ENCODE peak calls at places on chromosome 14, in eight cellular contexts. One of them, this sample, is unnamed. For H3K4me1 and H3K9me3, the result is how much of the 10 kb centered on the place peaks cover.

GRCh38 chr14:36020120-36021029 is 156.1 kb downstream of the PTCSC3 start:
- DNase-seq in neural progenitor cell: peak
- DNase-seq in upper lobe of left lung: no peak
- DNase-seq in lower lobe of right lung: no peak
- DNase-seq in MM.1S: no peak
- DNase-seq in stomach: no peak
- DNase-seq in IMR-90: no peak
- DNase-seq in testis: no peak
- DNase-seq in this sample: no peak

GRCh38 chr14:74882103-74882920 is 596 bp downstream of the DLST start:
- DNase-seq in neural progenitor cell: peak
- DNase-seq in IMR-90: peak
- DNase-seq in stomach: peak
- DNase-seq in lower lobe of right lung: peak
- DNase-seq in upper lobe of left lung: peak
- DNase-seq in MM.1S: peak
- DNase-seq in testis: peak
- DNase-seq in this sample: peak

GRCh38 chr14:86777950-86778602 is 1214.9 kb downstream of the GALC start:
- DNase-seq in upper lobe of left lung: no peak
- DNase-seq in lower lobe of right lung: no peak
- DNase-seq in MM.1S: no peak
- DNase-seq in IMR-90: peak
- DNase-seq in stomach: no peak
- DNase-seq in neural progenitor cell: no peak
- DNase-seq in testis: no peak
- DNase-seq in this sample: no peak

GRCh38 chr14:29759521-29760340 is 167.9 kb downstream of the PRKD1 start:
- DNase-seq in testis: no peak
- DNase-seq in lower lobe of right lung: no peak
- DNase-seq in IMR-90: no peak
- DNase-seq in upper lobe of left lung: no peak
- DNase-seq in neural progenitor cell: no peak
- DNase-seq in MM.1S: no peak
- DNase-seq in stomach: no peak
- DNase-seq in this sample: no peak

GRCh38 chr14:49852351-49853157 is at the start of gene NEMF:
- DNase-seq in MM.1S: peak
- DNase-seq in neural progenitor cell: peak
- DNase-seq in upper lobe of left lung: peak
- DNase-seq in lower lobe of right lung: peak
- DNase-seq in stomach: peak
- DNase-seq in testis: peak
- DNase-seq in IMR-90: peak
- DNase-seq in this sample: peak

GRCh38 chr14:29805415-29806123 is 122.1 kb downstream of the PRKD1 start:
- DNase-seq in upper lobe of left lung: peak
- DNase-seq in lower lobe of right lung: peak
- DNase-seq in IMR-90: peak
- DNase-seq in neural progenitor cell: no peak
- DNase-seq in testis: peak
- DNase-seq in stomach: peak
- DNase-seq in MM.1S: no peak
- DNase-seq in this sample: peak

GRCh38 chr14:54348001-54348611 is 48.7 kb upstream of the CDKN3 start:
- DNase-seq in testis: no peak
- DNase-seq in upper lobe of left lung: no peak
- DNase-seq in lower lobe of right lung: no peak
- DNase-seq in MM.1S: peak
- DNase-seq in stomach: no peak
- DNase-seq in neural progenitor cell: peak
- DNase-seq in IMR-90: peak
- DNase-seq in this sample: no peak

GRCh38 chr14:43449291-43449690 is 1057.8 kb downstream of the FSCB start:
- DNase-seq in IMR-90: no peak
- DNase-seq in lower lobe of right lung: no peak
- DNase-seq in MM.1S: no peak
- DNase-seq in upper lobe of left lung: no peak
- DNase-seq in stomach: no peak
- DNase-seq in neural progenitor cell: no peak
- DNase-seq in testis: no peak
- DNase-seq in this sample: no peak

GRCh38 chr14:94125659-94126418 is 3.6 kb downstream of the IFI27L2 start:
- DNase-seq in IMR-90: no peak
- DNase-seq in stomach: peak
- DNase-seq in MM.1S: no peak
- DNase-seq in upper lobe of left lung: no peak
- DNase-seq in lower lobe of right lung: no peak
- DNase-seq in testis: peak
- DNase-seq in neural progenitor cell: no peak
- DNase-seq in this sample: no peak

GRCh38 chr14:101069666-101070362 is 166.3 kb upstream of the RTL1 start:
- DNase-seq in neural progenitor cell: no peak
- DNase-seq in IMR-90: no peak
- DNase-seq in upper lobe of left lung: peak
- DNase-seq in stomach: peak
- DNase-seq in testis: peak
- DNase-seq in lower lobe of right lung: peak
- DNase-seq in MM.1S: no peak
- DNase-seq in this sample: peak

GRCh38 chr14:68476212-68476964 is 316.5 kb downstream of the ZFP36L1 start:
- DNase-seq in neural progenitor cell: peak
- DNase-seq in MM.1S: no peak
- DNase-seq in IMR-90: peak
- DNase-seq in upper lobe of left lung: peak
- DNase-seq in lower lobe of right lung: peak
- DNase-seq in testis: no peak
- DNase-seq in stomach: no peak
- DNase-seq in this sample: no peak

GRCh38 chr14:103891667-103892215 is 36.5 kb upstream of the TDRD9 start:
- DNase-seq in MM.1S: no peak
- DNase-seq in upper lobe of left lung: no peak
- DNase-seq in testis: no peak
- DNase-seq in lower lobe of right lung: no peak
- DNase-seq in neural progenitor cell: no peak
- DNase-seq in IMR-90: no peak
- DNase-seq in stomach: no peak
- DNase-seq in this sample: no peak

GRCh38 chr14:89374908-89375307 is 42.1 kb downstream of the FOXN3 start:
- DNase-seq in lower lobe of right lung: no peak
- DNase-seq in neural progenitor cell: no peak
- DNase-seq in IMR-90: no peak
- DNase-seq in MM.1S: no peak
- DNase-seq in testis: no peak
- DNase-seq in stomach: no peak
- DNase-seq in upper lobe of left lung: no peak
- DNase-seq in this sample: no peak

GRCh38 chr14:24814944-24815343 is 181.0 kb upstream of the GZMB start:
- DNase-seq in stomach: no peak
- DNase-seq in testis: no peak
- DNase-seq in upper lobe of left lung: no peak
- DNase-seq in MM.1S: no peak
- DNase-seq in neural progenitor cell: no peak
- DNase-seq in IMR-90: no peak
- DNase-seq in lower lobe of right lung: no peak
- DNase-seq in this sample: no peak

GRCh38 chr14:53378142-53378541 is 225.0 kb upstream of the DDHD1 start:
- DNase-seq in upper lobe of left lung: no peak
- DNase-seq in lower lobe of right lung: no peak
- DNase-seq in IMR-90: no peak
- DNase-seq in neural progenitor cell: no peak
- DNase-seq in stomach: no peak
- DNase-seq in testis: no peak
- DNase-seq in MM.1S: no peak
- DNase-seq in this sample: no peak

GRCh38 chr14:23438130-23438893 is 2.9 kb upstream of the MYH7 start:
- DNase-seq in stomach: no peak
- DNase-seq in IMR-90: no peak
- DNase-seq in testis: peak
- DNase-seq in lower lobe of right lung: no peak
- DNase-seq in MM.1S: no peak
- DNase-seq in neural progenitor cell: peak
- DNase-seq in upper lobe of left lung: no peak
- DNase-seq in this sample: no peak

GRCh38 chr14:23434488-23435219 is 806 bp downstream of the MYH7 start:
- DNase-seq in upper lobe of left lung: peak
- DNase-seq in neural progenitor cell: no peak
- DNase-seq in IMR-90: no peak
- DNase-seq in lower lobe of right lung: no peak
- DNase-seq in MM.1S: no peak
- DNase-seq in stomach: peak
- DNase-seq in testis: no peak
- DNase-seq in this sample: no peak

GRCh38 chr14:23437142-23438129 is 2.0 kb upstream of the MYH7 start:
- DNase-seq in stomach: no peak
- DNase-seq in upper lobe of left lung: peak
- DNase-seq in IMR-90: no peak
- DNase-seq in lower lobe of right lung: no peak
- DNase-seq in MM.1S: no peak
- DNase-seq in neural progenitor cell: no peak
- DNase-seq in testis: no peak
- DNase-seq in this sample: no peak

GRCh38 chr14:23435540-23436326 is at the start of gene MYH7:
- DNase-seq in testis: no peak
- DNase-seq in upper lobe of left lung: peak
- DNase-seq in lower lobe of right lung: no peak
- DNase-seq in stomach: no peak
- DNase-seq in MM.1S: no peak
- DNase-seq in IMR-90: no peak
- DNase-seq in neural progenitor cell: peak
- DNase-seq in this sample: no peak

GRCh38 chr14:23436327-23437141 is 1.1 kb upstream of the MYH7 start:
- DNase-seq in MM.1S: no peak
- DNase-seq in lower lobe of right lung: no peak
- DNase-seq in stomach: no peak
- DNase-seq in upper lobe of left lung: no peak
- DNase-seq in IMR-90: no peak
- DNase-seq in neural progenitor cell: peak
- DNase-seq in testis: no peak
- DNase-seq in this sample: no peak
- H3K4me1 ChIP-seq in MM.1S: under half
- H3K4me1 ChIP-seq in lower lobe of right lung: under half
- H3K4me1 ChIP-seq in stomach: under half
- H3K4me1 ChIP-seq in upper lobe of left lung: under half
- H3K4me1 ChIP-seq in IMR-90: under half
- H3K4me1 ChIP-seq in neural progenitor cell: under half
- H3K4me1 ChIP-seq in testis: under half
- H3K4me1 ChIP-seq in this sample: under half

DNA sequence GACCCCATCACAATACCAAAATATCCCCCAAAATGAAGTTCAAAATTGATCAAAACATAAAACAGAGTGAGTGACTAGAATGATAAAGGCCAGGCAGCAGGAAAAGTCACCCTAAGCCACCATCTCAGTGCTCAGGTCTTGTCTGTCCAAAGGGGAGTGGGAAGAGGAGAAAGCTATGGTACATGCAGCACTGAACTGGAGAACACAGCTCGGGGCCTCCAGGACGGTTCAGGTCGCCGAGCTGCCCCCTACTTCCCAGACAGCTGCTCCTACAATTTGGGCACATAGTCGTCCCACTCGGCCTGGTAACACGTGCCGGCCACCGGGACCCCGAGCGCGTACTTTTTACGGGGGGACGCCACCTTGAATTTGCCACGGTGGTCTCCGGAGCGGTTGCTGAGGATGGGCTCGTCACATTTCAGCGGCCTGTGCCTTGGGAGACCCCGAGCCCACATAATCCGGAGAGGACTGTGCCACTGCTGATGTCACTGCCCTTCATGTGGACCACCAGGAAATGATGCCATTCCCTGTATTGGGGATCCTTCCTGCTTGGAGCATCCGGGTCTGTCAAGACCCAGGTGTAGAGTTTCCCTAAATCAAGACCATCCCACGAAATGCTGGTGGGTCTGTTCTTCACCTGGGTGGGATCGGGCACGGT is 31.6 kb downstream of the AK7 start:
- DNase-seq in upper lobe of left lung: no peak
- DNase-seq in stomach: no peak
- DNase-seq in IMR-90: no peak
- DNase-seq in testis: no peak
- DNase-seq in MM.1S: no peak
- DNase-seq in neural progenitor cell: no peak
- DNase-seq in lower lobe of right lung: no peak
- DNase-seq in this sample: no peak
- H3K4me3 ChIP-seq in upper lobe of left lung: peak
- H3K4me3 ChIP-seq in stomach: peak
- H3K4me3 ChIP-seq in IMR-90: peak
- H3K4me3 ChIP-seq in testis: peak
- H3K4me3 ChIP-seq in MM.1S: peak
- H3K4me3 ChIP-seq in neural progenitor cell: no peak
- H3K4me3 ChIP-seq in lower lobe of right lung: peak
- H3K4me3 ChIP-seq in this sample: no peak

DNA sequence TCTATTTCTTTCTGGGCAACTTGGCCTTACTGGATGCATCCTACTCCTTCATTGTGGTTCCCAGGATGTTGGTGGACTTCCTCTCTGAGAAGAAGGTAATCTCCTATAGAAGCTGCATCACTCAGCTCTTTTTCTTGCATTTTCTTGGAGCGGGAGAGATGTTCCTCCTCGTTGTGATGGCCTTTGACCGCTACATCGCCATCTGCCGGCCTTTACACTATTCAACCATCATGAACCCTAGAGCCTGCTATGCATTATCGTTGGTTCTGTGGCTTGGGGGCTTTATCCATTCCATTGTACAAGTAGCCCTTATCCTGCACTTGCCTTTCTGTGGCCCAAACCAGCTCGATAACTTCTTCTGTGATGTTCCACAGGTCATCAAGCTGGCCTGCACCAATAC is 5.3 kb downstream of the OR4N5 start:
- DNase-seq in stomach: no peak
- DNase-seq in upper lobe of left lung: no peak
- DNase-seq in lower lobe of right lung: no peak
- DNase-seq in MM.1S: no peak
- DNase-seq in IMR-90: no peak
- DNase-seq in neural progenitor cell: no peak
- DNase-seq in testis: no peak
- DNase-seq in this sample: no peak
- H3K9me3 ChIP-seq in stomach: under half
- H3K9me3 ChIP-seq in upper lobe of left lung: under half
- H3K9me3 ChIP-seq in lower lobe of right lung: under half
- H3K9me3 ChIP-seq in MM.1S: under half
- H3K9me3 ChIP-seq in IMR-90: under half
- H3K9me3 ChIP-seq in neural progenitor cell: under half
- H3K9me3 ChIP-seq in testis: under half
- H3K9me3 ChIP-seq in this sample: under half

DNA sequence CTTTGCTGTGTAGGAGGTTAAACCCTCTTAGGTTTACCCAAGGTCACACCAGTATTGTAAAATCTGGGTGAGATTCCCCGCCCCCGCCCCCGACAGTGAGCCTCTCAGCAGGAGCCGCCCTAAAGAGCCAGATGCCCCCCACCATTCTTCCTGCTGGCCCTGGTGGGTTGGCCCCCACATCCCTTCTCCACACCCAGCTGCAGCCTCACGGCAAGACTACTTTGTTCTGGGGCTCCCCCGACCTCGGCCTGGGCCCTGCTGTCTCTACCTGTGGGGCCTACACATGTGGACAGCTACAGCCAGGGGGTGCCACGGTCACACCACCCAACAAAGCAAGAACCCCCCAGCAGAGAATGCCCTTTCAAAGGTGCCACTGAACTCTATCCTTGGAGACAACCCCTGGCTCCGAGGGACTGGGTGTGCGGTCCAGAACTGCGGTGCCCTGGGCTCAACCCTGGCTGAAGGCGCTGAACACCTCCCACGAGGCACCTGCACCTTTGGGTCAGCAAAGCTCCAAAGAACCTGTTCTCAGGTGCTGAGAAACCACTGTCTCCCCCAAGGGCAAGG is 82.4 kb downstream of the WDR20 start:
- DNase-seq in MM.1S: no peak
- DNase-seq in neural progenitor cell: no peak
- DNase-seq in lower lobe of right lung: no peak
- DNase-seq in stomach: no peak
- DNase-seq in IMR-90: no peak
- DNase-seq in testis: no peak
- DNase-seq in upper lobe of left lung: no peak
- DNase-seq in this sample: no peak
- H3K4me1 ChIP-seq in MM.1S: under half
- H3K4me1 ChIP-seq in neural progenitor cell: under half
- H3K4me1 ChIP-seq in lower lobe of right lung: under half
- H3K4me1 ChIP-seq in stomach: under half
- H3K4me1 ChIP-seq in IMR-90: under half
- H3K4me1 ChIP-seq in testis: under half
- H3K4me1 ChIP-seq in upper lobe of left lung: under half
- H3K4me1 ChIP-seq in this sample: under half

This sample was measured in aorta.